ENCODE peak calls at places on chromosomes 5 and 9, in four cellular contexts. One of them, this sample, is unnamed.
A peak's percentile ranks its signal among the peaks of the same experiment; 100 is the strongest.

GRCh38 chr5:68962632-68963484 is 131.0 kb upstream of the SLC30A5 start:
- DNase-seq in activated CD8-positive, alpha-beta memory T cell treated with anti-CD3 and anti-CD28 coated beads for 48 hours: no peak
- DNase-seq in NCI-H1092 treated with DMSO at 0.1 percent for 48 hours: peak; percentile 37
- DNase-seq in mammary epithelial cell: peak; percentile 48
- DNase-seq in this sample: peak; percentile 77

GRCh38 chr9:74478606-74479005 is 18.5 kb upstream of the RORB start:
- DNase-seq in mammary epithelial cell: no peak
- DNase-seq in NCI-H1092 treated with DMSO at 0.1 percent for 48 hours: no peak
- DNase-seq in activated CD8-positive, alpha-beta memory T cell treated with anti-CD3 and anti-CD28 coated beads for 48 hours: no peak
- DNase-seq in this sample: no peak

GRCh38 chr5:40277161-40277906 is 402.4 kb upstream of the PTGER4 start:
- DNase-seq in mammary epithelial cell: no peak
- DNase-seq in activated CD8-positive, alpha-beta memory T cell treated with anti-CD3 and anti-CD28 coated beads for 48 hours: no peak
- DNase-seq in NCI-H1092 treated with DMSO at 0.1 percent for 48 hours: no peak
- DNase-seq in this sample: no peak

GRCh38 chr5:175823731-175824525 is 47.5 kb upstream of the CPLX2 start:
- DNase-seq in activated CD8-positive, alpha-beta memory T cell treated with anti-CD3 and anti-CD28 coated beads for 48 hours: no peak
- DNase-seq in NCI-H1092 treated with DMSO at 0.1 percent for 48 hours: peak; percentile 52
- DNase-seq in mammary epithelial cell: no peak
- DNase-seq in this sample: no peak

GRCh38 chr9:28774433-28775029 is 1201.2 kb upstream of the C9orf72 start:
- DNase-seq in activated CD8-positive, alpha-beta memory T cell treated with anti-CD3 and anti-CD28 coated beads for 48 hours: no peak
- DNase-seq in mammary epithelial cell: peak; percentile 36
- DNase-seq in NCI-H1092 treated with DMSO at 0.1 percent for 48 hours: peak; percentile 65
- DNase-seq in this sample: peak; percentile 64

GRCh38 chr5:73664796-73665195 is 38.8 kb downstream of the ARHGEF28 start:
- DNase-seq in mammary epithelial cell: no peak
- DNase-seq in activated CD8-positive, alpha-beta memory T cell treated with anti-CD3 and anti-CD28 coated beads for 48 hours: no peak
- DNase-seq in NCI-H1092 treated with DMSO at 0.1 percent for 48 hours: no peak
- DNase-seq in this sample: no peak

GRCh38 chr5:73789851-73790281 is 163.9 kb downstream of the ARHGEF28 start:
- DNase-seq in NCI-H1092 treated with DMSO at 0.1 percent for 48 hours: no peak
- DNase-seq in mammary epithelial cell: no peak
- DNase-seq in activated CD8-positive, alpha-beta memory T cell treated with anti-CD3 and anti-CD28 coated beads for 48 hours: no peak
- DNase-seq in this sample: no peak

GRCh38 chr9:68457803-68458202 is 82.9 kb downstream of the TMEM252 start:
- DNase-seq in activated CD8-positive, alpha-beta memory T cell treated with anti-CD3 and anti-CD28 coated beads for 48 hours: no peak
- DNase-seq in NCI-H1092 treated with DMSO at 0.1 percent for 48 hours: no peak
- DNase-seq in mammary epithelial cell: no peak
- DNase-seq in this sample: peak; percentile 21

GRCh38 chr9:95018099-95018927 is 291.8 kb downstream of the AOPEP start:
- DNase-seq in activated CD8-positive, alpha-beta memory T cell treated with anti-CD3 and anti-CD28 coated beads for 48 hours: no peak
- DNase-seq in NCI-H1092 treated with DMSO at 0.1 percent for 48 hours: no peak
- DNase-seq in mammary epithelial cell: peak; percentile 99
- DNase-seq in this sample: peak; percentile 89

This sample was measured in PC-3.